ENCODE peak calls at places on chromosomes 3 and 15, in eight cellular contexts. Q is mesothelial cell of epicardium, P is fibroblast of mammary gland, A is heart left ventricle, M is neural progenitor cell, R is upper lobe of right lung, S is bronchial epithelial cell, B is cardiac fibroblast. Z is an unnamed sample.
A peak's percentile ranks its signal among the peaks of the same experiment; 100 is the strongest.

GRCh38 chr3:12034440-12034839 is 30.3 kb downstream of the SYN2 start:
- DNase-seq in Q (no peak), P (no peak), A (no peak), M (no peak), R (no peak), S (no peak), B (no peak), Z (no peak)

GRCh38 chr15:46714959-46715358 is 1002.3 kb upstream of the SEMA6D start:
- DNase-seq in Q (no peak), P (no peak), A (no peak), M (peak; percentile 39), R (no peak), S (no peak), B (no peak), Z (no peak)

GRCh38 chr3:106862067-106862466 is 515.2 kb upstream of the CCDC54 start:
- DNase-seq in Q (no peak), P (peak; percentile 38), A (no peak), M (no peak), R (no peak), S (peak; percentile 13), B (peak; percentile 80), Z (no peak)

GRCh38 chr15:63636518-63637061 is 39.4 kb downstream of the FBXL22 start:
- DNase-seq in Q (no peak), P (no peak), A (no peak), M (no peak), R (no peak), S (no peak), B (no peak), Z (no peak)

GRCh38 chr3:58059349-58060321 is 51.4 kb downstream of the FLNB start:
- DNase-seq in Q (no peak), P (peak; percentile 87), A (peak; percentile 31), M (no peak), R (no peak), S (no peak), B (peak; percentile 74), Z (peak; percentile 23)

GRCh38 chr15:33955945-33956344 is 12.4 kb upstream of the CHRM5 start:
- DNase-seq in Q (no peak), P (no peak), A (no peak), M (no peak), R (no peak), S (no peak), B (no peak), Z (no peak)

GRCh38 chr15:84398763-84399701 is 163.5 kb downstream of the GOLGA6L4 start:
- DNase-seq in Q (no peak), P (no peak), A (peak; percentile 13), M (no peak), R (peak; percentile 64), S (no peak), B (no peak), Z (no peak)

GRCh38 chr3:167882057-167882667 is 146.6 kb downstream of the SERPINI1 start:
- DNase-seq in Q (no peak), P (peak; percentile 73), A (no peak), M (peak; percentile 51), R (no peak), S (peak; percentile 69), B (peak; percentile 73), Z (no peak)

GRCh38 chr3:12560505-12561188 is 3.8 kb downstream of the MKRN2 start:
- DNase-seq in Q (no peak), P (no peak), A (no peak), M (no peak), R (no peak), S (no peak), B (no peak), Z (no peak)

GRCh38 chr3:43723121-43723734 is 32.5 kb downstream of the ABHD5 start:
- DNase-seq in Q (no peak), P (peak; percentile 53), A (no peak), M (no peak), R (no peak), S (peak; percentile 95), B (peak; percentile 73), Z (no peak)

GRCh38 chr15:42070276-42070965 is 23.9 kb downstream of the PLA2G4D start:
- DNase-seq in Q (no peak), P (no peak), A (no peak), M (no peak), R (no peak), S (no peak), B (no peak), Z (no peak)

GRCh38 chr3:12334786-12335185 is 45.9 kb downstream of the PPARG start:
- DNase-seq in Q (no peak), P (peak; percentile 48), A (no peak), M (no peak), R (no peak), S (no peak), B (no peak), Z (no peak)

GRCh38 chr3:37279226-37279625 is 104.8 kb upstream of the LRRFIP2 start:
- DNase-seq in Q (no peak), P (peak; percentile 69), A (no peak), M (no peak), R (no peak), S (no peak), B (no peak), Z (no peak)

GRCh38 chr3:56190906-56191305 is 277.4 kb downstream of the ERC2 start:
- DNase-seq in Q (no peak), P (no peak), A (no peak), M (no peak), R (no peak), S (no peak), B (no peak), Z (no peak)

GRCh38 chr3:23712656-23713559 is 92.8 kb upstream of the UBE2E1 start:
- DNase-seq in Q (no peak), P (peak; percentile 92), A (peak; percentile 61), M (peak; percentile 86), R (no peak), S (peak; percentile 28), B (peak; percentile 90), Z (no peak)

GRCh38 chr3:10925436-10926260 is 66.9 kb upstream of the SLC6A1 start:
- DNase-seq in Q (no peak), P (no peak), A (no peak), M (no peak), R (no peak), S (no peak), B (no peak), Z (no peak)

GRCh38 chr3:136862611-136862951 is 573 bp downstream of the NCK1 start:
- DNase-seq in Q (peak; percentile 21), P (peak; percentile 61), A (peak; percentile 46), M (no peak), R (peak; percentile 86), S (peak; percentile 64), B (peak; percentile 67), Z (no peak)

GRCh38 chr15:68526784-68527183 is 52.0 kb upstream of the CORO2B start:
- DNase-seq in Q (no peak), P (no peak), A (no peak), M (no peak), R (no peak), S (no peak), B (no peak), Z (no peak)

GRCh38 chr15:56017511-56017910 is 24.1 kb upstream of the NEDD4 start:
- DNase-seq in Q (no peak), P (no peak), A (no peak), M (no peak), R (no peak), S (no peak), B (no peak), Z (no peak)

GRCh38 chr3:129855454-129856419 is 37.8 kb downstream of the TMCC1 start:
- DNase-seq in Q (no peak), P (peak; percentile 71), A (no peak), M (no peak), R (no peak), S (peak; percentile 78), B (peak; percentile 66), Z (no peak)

GRCh38 chr3:42635111-42635510 is 18.4 kb upstream of the ZBTB47 start:
- DNase-seq in Q (no peak), P (peak; percentile 53), A (no peak), M (no peak), R (no peak), S (peak; percentile 77), B (peak; percentile 44), Z (no peak)
- TF ChIP-seq CTCF in Q (no peak), P (peak; percentile 17), A (no peak), M (no peak), R (peak; percentile 15), S (no peak), B (peak; percentile 15), Z (no peak)

GRCh38 chr3:33026267-33026666 is 70.7 kb downstream of the GLB1 start:
- DNase-seq in Q (no peak), P (no peak), A (no peak), M (no peak), R (no peak), S (no peak), B (no peak), Z (no peak)
- TF ChIP-seq CTCF in Q (no peak), P (no peak), A (no peak), M (no peak), R (no peak), S (no peak), B (no peak), Z (no peak)

GRCh38 chr15:78415284-78415683 is 22.7 kb upstream of the IREB2 start:
- DNase-seq in Q (no peak), P (peak; percentile 23), A (no peak), M (peak; percentile 34), R (no peak), S (peak; percentile 43), B (peak; percentile 42), Z (no peak)
- TF ChIP-seq CTCF in Q (peak; percentile 51), P (peak; percentile 34), A (no peak), M (peak; percentile 47), R (peak; percentile 16), S (peak; percentile 40), B (peak; percentile 31), Z (peak; percentile 43)

GRCh38 chr3:127744875-127745274 is 72.1 kb downstream of the ABTB1 start:
- DNase-seq in Q (no peak), P (no peak), A (no peak), M (no peak), R (no peak), S (no peak), B (no peak), Z (no peak)

GRCh38 chr3:127747751-127748521 is 74.4 kb downstream of the MGLL start:
- DNase-seq in Q (no peak), P (peak; percentile 94), A (peak; percentile 80), M (no peak), R (peak; percentile 84), S (peak; percentile 86), B (peak; percentile 80), Z (no peak)

GRCh38 chr3:127747066-127747465 is 74.3 kb downstream of the ABTB1 start:
- DNase-seq in Q (no peak), P (no peak), A (no peak), M (no peak), R (no peak), S (no peak), B (no peak), Z (no peak)

GRCh38 chr3:127745656-127746399 is 73.1 kb downstream of the ABTB1 start:
- DNase-seq in Q (no peak), P (no peak), A (no peak), M (no peak), R (no peak), S (no peak), B (no peak), Z (no peak)

DNA sequence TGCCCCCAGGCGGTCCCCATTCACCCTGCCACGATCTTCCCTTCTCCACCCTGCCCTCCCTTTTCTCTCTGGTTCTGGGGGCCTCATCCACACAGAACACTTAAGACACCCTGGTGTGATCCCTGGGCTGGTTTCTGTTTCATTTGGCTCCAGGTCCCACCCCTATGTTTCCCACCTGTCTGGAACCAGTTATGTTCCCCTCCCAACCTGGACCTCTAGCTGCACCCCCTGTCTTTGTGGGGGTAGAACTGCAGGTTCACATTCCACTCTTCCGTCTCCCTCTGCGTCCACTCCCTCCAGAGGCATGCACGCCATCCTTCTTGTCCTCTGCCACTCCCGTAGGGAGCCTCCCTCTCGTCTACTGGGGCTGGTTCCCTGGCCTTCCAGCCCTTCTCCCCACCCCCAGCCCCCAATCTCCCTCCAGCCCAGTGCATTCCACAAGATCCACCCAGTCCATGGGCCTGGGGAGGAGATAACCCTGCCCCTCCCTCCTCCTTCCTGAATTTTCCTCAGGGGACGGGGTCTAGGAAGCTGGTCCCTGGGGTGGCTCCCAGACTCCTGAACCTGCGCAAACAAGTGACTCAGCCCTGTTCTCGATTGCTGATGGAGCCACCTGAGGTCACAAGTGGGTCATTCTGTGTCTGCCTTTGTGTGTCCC is 73.8 kb downstream of the ABTB1 start:
- DNase-seq in Q (no peak), P (no peak), A (peak; percentile 69), M (no peak), R (no peak), S (peak; percentile 47), B (no peak), Z (no peak)
- TF ChIP-seq CTCF in Q (peak; percentile 9), P (no peak), A (no peak), M (no peak), R (peak; percentile 24), S (peak; percentile 56), B (peak; percentile 30), Z (no peak)